ENCODE peak calls at places on chromosomes 7 and 10, in four cellular contexts. Z is CD8-positive, alpha-beta memory T cell; T is cardiac muscle cell; P is NCI-H1092. J is an unnamed sample.

GRCh38 chr7:112193915-112194502 is 12.2 kb downstream of the DOCK4 start:
- DNase-seq in P (no peak), T (no peak), Z (no peak), J (no peak)

GRCh38 chr7:20191044-20191867 is 25.9 kb downstream of the MACC1 start:
- DNase-seq in Z (no peak), P (peak), T (no peak), J (no peak)

GRCh38 chr10:1539216-1539615 is 198.1 kb downstream of the ADARB2 start:
- DNase-seq in Z (no peak), P (no peak), T (no peak), J (no peak)

GRCh38 chr10:72275351-72276012 is 1.8 kb downstream of the DDIT4 start:
- DNase-seq in T (no peak), P (no peak), Z (no peak), J (peak)

GRCh38 chr7:40175725-40176510 is 41.1 kb downstream of the SUGCT start:
- DNase-seq in P (no peak), T (no peak), Z (no peak), J (no peak)

GRCh38 chr7:55572378-55573233 is at the start of gene VOPP1:
- DNase-seq in Z (peak), T (peak), P (peak), J (peak)

GRCh38 chr7:92461027-92462003 is 14.0 kb downstream of the GATAD1 start:
- DNase-seq in T (peak), P (peak), Z (no peak), J (no peak)

GRCh38 chr7:1458676-1459511 is at the start of gene MICALL2:
- DNase-seq in Z (peak), T (peak), P (peak), J (no peak)

GRCh38 chr7:134567368-134567767 is 18.5 kb downstream of the AKR1B15 start:
- DNase-seq in P (no peak), T (no peak), Z (no peak), J (no peak)

GRCh38 chr7:98248156-98248555 is 3.9 kb downstream of the TECPR1 start:
- DNase-seq in Z (no peak), T (no peak), P (no peak), J (no peak)

GRCh38 chr7:45569290-45569685 is 4.9 kb upstream of the ADCY1 start:
- DNase-seq in P (no peak), Z (no peak), T (no peak), J (no peak)

GRCh38 chr10:123102673-123103072 is 33.1 kb upstream of the HMX3 start:
- DNase-seq in T (no peak), Z (no peak), P (no peak), J (no peak)

GRCh38 chr10:78774999-78775711 is 293.6 kb upstream of the ZMIZ1 start:
- DNase-seq in Z (no peak), P (peak), T (peak), J (no peak)

GRCh38 chr10:88401671-88402347 is 181.3 kb downstream of the RNLS start:
- DNase-seq in P (no peak), T (no peak), Z (no peak), J (no peak)

GRCh38 chr7:76016191-76016947 is 22.0 kb upstream of the TMEM120A start:
- DNase-seq in P (no peak), T (peak), Z (no peak), J (no peak)

GRCh38 chr7:133771778-133772421 is 355.2 kb upstream of the LRGUK start:
- DNase-seq in T (no peak), P (no peak), Z (no peak), J (no peak)

GRCh38 chr10:30002438-30003266 is 56.7 kb downstream of the JCAD start:
- DNase-seq in Z (peak), T (peak), P (peak), J (peak)

GRCh38 chr10:5631936-5632335 is 34.5 kb downstream of the ASB13 start:
- DNase-seq in Z (no peak), P (no peak), T (no peak), J (no peak)

GRCh38 chr10:74738985-74739567 is 87.3 kb upstream of the KAT6B start:
- DNase-seq in P (no peak), T (peak), Z (no peak), J (peak)

GRCh38 chr7:131625817-131626372 is 69.5 kb upstream of the PODXL start:
- DNase-seq in P (no peak), Z (no peak), T (peak), J (no peak)

GRCh38 chr7:44431091-44431608 is 59.3 kb downstream of the NUDCD3 start:
- DNase-seq in T (peak), Z (no peak), P (peak), J (no peak)

GRCh38 chr10:110413049-110413783 is 84.5 kb upstream of the DUSP5 start:
- DNase-seq in T (no peak), P (no peak), Z (no peak), J (peak)

GRCh38 chr7:157877298-157877840 is 540.6 kb downstream of the DNAJB6 start:
- DNase-seq in T (no peak), P (no peak), Z (no peak), J (no peak)

GRCh38 chr7:150329331-150330106 is 6.2 kb upstream of the ACTR3C start:
- DNase-seq in P (no peak), Z (no peak), T (no peak), J (no peak)

GRCh38 chr7:67821116-67821515 is 824.5 kb downstream of the TYW1 start:
- DNase-seq in T (no peak), Z (no peak), P (no peak), J (no peak)

GRCh38 chr7:99928994-99929729 is at the start of gene GJC3:
- DNase-seq in P (peak), T (peak), Z (no peak), J (no peak)

GRCh38 chr7:29265208-29265923 is 70.8 kb downstream of the CHN2 start:
- DNase-seq in T (no peak), P (no peak), Z (no peak), J (no peak)

GRCh38 chr10:69749180-69750010 is 52.3 kb upstream of the COL13A1 start:
- DNase-seq in P (no peak), Z (no peak), T (no peak), J (no peak)

GRCh38 chr7:150446288-150446938 is 4.0 kb upstream of the GIMAP8 start:
- DNase-seq in P (peak), T (no peak), Z (no peak), J (no peak)

GRCh38 chr7:143337216-143337615 is 21.3 kb downstream of the CLCN1 start:
- DNase-seq in P (no peak), T (no peak), Z (no peak), J (no peak)

GRCh38 chr7:130996841-130997231 is 262.8 kb upstream of the KLF14 start:
- DNase-seq in P (peak), Z (no peak), T (no peak), J (no peak)

GRCh38 chr7:41977165-41977651 is 259.8 kb downstream of the GLI3 start:
- DNase-seq in Z (no peak), T (peak), P (no peak), J (no peak)